ENCODE peak calls at places on chromosome 19, in seven cellular contexts. One of them, this sample, is unnamed. For H3K9me3, the result is how much of the 10 kb centered on the place peaks cover.

GRCh38 chr19:33171916-33172359 is 22.2 kb upstream of the LRP3 start:
- DNase-seq in IMR-90: peak
- DNase-seq in sigmoid colon: no peak
- DNase-seq in left ventricle myocardium inferior: no peak
- DNase-seq in uterus: no peak
- DNase-seq in endodermal cell: peak
- DNase-seq in astrocyte: peak
- DNase-seq in this sample: peak

GRCh38 chr19:10565028-10565566 is 713 bp downstream of the KRI1 start:
- DNase-seq in IMR-90: peak
- DNase-seq in sigmoid colon: peak
- DNase-seq in left ventricle myocardium inferior: no peak
- DNase-seq in uterus: no peak
- DNase-seq in endodermal cell: peak
- DNase-seq in astrocyte: no peak
- DNase-seq in this sample: no peak

GRCh38 chr19:10295305-10295846 is 5.6 kb downstream of the ICAM5 start:
- DNase-seq in IMR-90: no peak
- DNase-seq in sigmoid colon: no peak
- DNase-seq in left ventricle myocardium inferior: no peak
- DNase-seq in uterus: no peak
- DNase-seq in endodermal cell: peak
- DNase-seq in astrocyte: no peak
- DNase-seq in this sample: no peak

GRCh38 chr19:17370026-17370587 is 7.0 kb downstream of the PLVAP start:
- DNase-seq in IMR-90: peak
- DNase-seq in sigmoid colon: no peak
- DNase-seq in left ventricle myocardium inferior: no peak
- DNase-seq in uterus: no peak
- DNase-seq in endodermal cell: no peak
- DNase-seq in astrocyte: peak
- DNase-seq in this sample: no peak

GRCh38 chr19:13234518-13234917 is 84.3 kb downstream of the IER2 start:
- DNase-seq in IMR-90: no peak
- DNase-seq in sigmoid colon: no peak
- DNase-seq in left ventricle myocardium inferior: peak
- DNase-seq in uterus: peak
- DNase-seq in endodermal cell: peak
- DNase-seq in astrocyte: no peak
- DNase-seq in this sample: peak

GRCh38 chr19:28847468-28847867 is 365.5 kb downstream of the UQCRFS1 start:
- DNase-seq in IMR-90: peak
- DNase-seq in sigmoid colon: no peak
- DNase-seq in left ventricle myocardium inferior: no peak
- DNase-seq in uterus: no peak
- DNase-seq in endodermal cell: no peak
- DNase-seq in astrocyte: no peak
- DNase-seq in this sample: no peak

GRCh38 chr19:40621966-40622772 is 21.0 kb downstream of the LTBP4 start:
- DNase-seq in IMR-90: no peak
- DNase-seq in sigmoid colon: no peak
- DNase-seq in left ventricle myocardium inferior: no peak
- DNase-seq in uterus: no peak
- DNase-seq in endodermal cell: no peak
- DNase-seq in astrocyte: no peak
- DNase-seq in this sample: no peak

GRCh38 chr19:2461751-2462634 is 5.2 kb upstream of the LMNB2 start:
- DNase-seq in IMR-90: peak
- DNase-seq in sigmoid colon: no peak
- DNase-seq in left ventricle myocardium inferior: peak
- DNase-seq in uterus: no peak
- DNase-seq in endodermal cell: peak
- DNase-seq in astrocyte: peak
- DNase-seq in this sample: peak

GRCh38 chr19:2408247-2408646 is 19.1 kb downstream of the TIMM13 start:
- DNase-seq in IMR-90: no peak
- DNase-seq in sigmoid colon: no peak
- DNase-seq in left ventricle myocardium inferior: no peak
- DNase-seq in uterus: no peak
- DNase-seq in endodermal cell: no peak
- DNase-seq in astrocyte: no peak
- DNase-seq in this sample: no peak

GRCh38 chr19:16867211-16867610 is 21.6 kb upstream of the F2RL3 start:
- DNase-seq in IMR-90: no peak
- DNase-seq in sigmoid colon: no peak
- DNase-seq in left ventricle myocardium inferior: no peak
- DNase-seq in uterus: no peak
- DNase-seq in endodermal cell: no peak
- DNase-seq in astrocyte: no peak
- DNase-seq in this sample: no peak

GRCh38 chr19:34808566-34808965 is 35.6 kb upstream of the ZNF599 start:
- DNase-seq in IMR-90: peak
- DNase-seq in sigmoid colon: no peak
- DNase-seq in left ventricle myocardium inferior: no peak
- DNase-seq in uterus: no peak
- DNase-seq in endodermal cell: no peak
- DNase-seq in astrocyte: peak
- DNase-seq in this sample: no peak

GRCh38 chr19:30696514-30696913 is 324.3 kb downstream of the ZNF536 start:
- DNase-seq in IMR-90: peak
- DNase-seq in sigmoid colon: peak
- DNase-seq in left ventricle myocardium inferior: no peak
- DNase-seq in uterus: no peak
- DNase-seq in endodermal cell: peak
- DNase-seq in astrocyte: no peak
- DNase-seq in this sample: peak

GRCh38 chr19:36060430-36060829 is 5.7 kb downstream of the WDR62 start:
- DNase-seq in IMR-90: peak
- DNase-seq in sigmoid colon: no peak
- DNase-seq in left ventricle myocardium inferior: peak
- DNase-seq in uterus: peak
- DNase-seq in endodermal cell: peak
- DNase-seq in astrocyte: peak
- DNase-seq in this sample: no peak

GRCh38 chr19:10226376-10227214 is 4.5 kb downstream of the S1PR2 start:
- DNase-seq in IMR-90: peak
- DNase-seq in sigmoid colon: peak
- DNase-seq in left ventricle myocardium inferior: peak
- DNase-seq in uterus: peak
- DNase-seq in endodermal cell: no peak
- DNase-seq in astrocyte: peak
- DNase-seq in this sample: no peak

GRCh38 chr19:18074192-18074591 is 12.5 kb downstream of the IL12RB1 start:
- DNase-seq in IMR-90: no peak
- DNase-seq in sigmoid colon: no peak
- DNase-seq in left ventricle myocardium inferior: no peak
- DNase-seq in uterus: no peak
- DNase-seq in endodermal cell: peak
- DNase-seq in astrocyte: no peak
- DNase-seq in this sample: no peak

GRCh38 chr19:30236587-30236986 is 135.6 kb upstream of the ZNF536 start:
- DNase-seq in IMR-90: no peak
- DNase-seq in sigmoid colon: no peak
- DNase-seq in left ventricle myocardium inferior: no peak
- DNase-seq in uterus: no peak
- DNase-seq in endodermal cell: no peak
- DNase-seq in astrocyte: no peak
- DNase-seq in this sample: no peak

GRCh38 chr19:4737955-4738580 is 14.4 kb upstream of the DPP9 start:
- DNase-seq in IMR-90: no peak
- DNase-seq in sigmoid colon: no peak
- DNase-seq in left ventricle myocardium inferior: no peak
- DNase-seq in uterus: no peak
- DNase-seq in endodermal cell: no peak
- DNase-seq in astrocyte: no peak
- DNase-seq in this sample: no peak

GRCh38 chr19:35562336-35562735 is 1.1 kb downstream of the ATP4A start:
- DNase-seq in IMR-90: no peak
- DNase-seq in sigmoid colon: no peak
- DNase-seq in left ventricle myocardium inferior: no peak
- DNase-seq in uterus: no peak
- DNase-seq in endodermal cell: no peak
- DNase-seq in astrocyte: no peak
- DNase-seq in this sample: no peak

GRCh38 chr19:2888739-2889224 is 11.9 kb upstream of the ZNF57 start:
- DNase-seq in IMR-90: no peak
- DNase-seq in sigmoid colon: no peak
- DNase-seq in left ventricle myocardium inferior: no peak
- DNase-seq in uterus: no peak
- DNase-seq in endodermal cell: no peak
- DNase-seq in astrocyte: no peak
- DNase-seq in this sample: no peak

GRCh38 chr19:53868091-53868891 is 608 bp downstream of the MYADM start:
- DNase-seq in IMR-90: peak
- DNase-seq in sigmoid colon: peak
- DNase-seq in left ventricle myocardium inferior: peak
- DNase-seq in uterus: peak
- DNase-seq in endodermal cell: peak
- DNase-seq in astrocyte: no peak
- DNase-seq in this sample: peak

GRCh38 chr19:3895788-3896187 is 15.3 kb downstream of the ATCAY start:
- DNase-seq in IMR-90: no peak
- DNase-seq in sigmoid colon: no peak
- DNase-seq in left ventricle myocardium inferior: no peak
- DNase-seq in uterus: no peak
- DNase-seq in endodermal cell: no peak
- DNase-seq in astrocyte: no peak
- DNase-seq in this sample: no peak

GRCh38 chr19:17103177-17103576 is 27.6 kb downstream of the MYO9B start:
- DNase-seq in IMR-90: peak
- DNase-seq in sigmoid colon: no peak
- DNase-seq in left ventricle myocardium inferior: no peak
- DNase-seq in uterus: no peak
- DNase-seq in endodermal cell: peak
- DNase-seq in astrocyte: no peak
- DNase-seq in this sample: no peak

GRCh38 chr19:29524912-29525870 is 603 bp upstream of the VSTM2B start:
- DNase-seq in IMR-90: no peak
- DNase-seq in sigmoid colon: no peak
- DNase-seq in left ventricle myocardium inferior: peak
- DNase-seq in uterus: no peak
- DNase-seq in endodermal cell: peak
- DNase-seq in astrocyte: no peak
- DNase-seq in this sample: no peak

GRCh38 chr19:47112166-47112663 is 1.4 kb downstream of the ZC3H4 start:
- DNase-seq in IMR-90: peak
- DNase-seq in sigmoid colon: peak
- DNase-seq in left ventricle myocardium inferior: peak
- DNase-seq in uterus: peak
- DNase-seq in endodermal cell: peak
- DNase-seq in astrocyte: peak
- DNase-seq in this sample: peak

GRCh38 chr19:50203281-50204080 is at the start of gene MYH14:
- DNase-seq in IMR-90: no peak
- DNase-seq in sigmoid colon: peak
- DNase-seq in left ventricle myocardium inferior: peak
- DNase-seq in uterus: peak
- DNase-seq in endodermal cell: peak
- DNase-seq in astrocyte: no peak
- DNase-seq in this sample: no peak
- H3K4me3 ChIP-seq in IMR-90: no peak
- H3K4me3 ChIP-seq in sigmoid colon: peak
- H3K4me3 ChIP-seq in left ventricle myocardium inferior: peak
- H3K4me3 ChIP-seq in uterus: peak
- H3K4me3 ChIP-seq in endodermal cell: no peak
- H3K4me3 ChIP-seq in astrocyte: no peak
- H3K4me3 ChIP-seq in this sample: no peak

DNA sequence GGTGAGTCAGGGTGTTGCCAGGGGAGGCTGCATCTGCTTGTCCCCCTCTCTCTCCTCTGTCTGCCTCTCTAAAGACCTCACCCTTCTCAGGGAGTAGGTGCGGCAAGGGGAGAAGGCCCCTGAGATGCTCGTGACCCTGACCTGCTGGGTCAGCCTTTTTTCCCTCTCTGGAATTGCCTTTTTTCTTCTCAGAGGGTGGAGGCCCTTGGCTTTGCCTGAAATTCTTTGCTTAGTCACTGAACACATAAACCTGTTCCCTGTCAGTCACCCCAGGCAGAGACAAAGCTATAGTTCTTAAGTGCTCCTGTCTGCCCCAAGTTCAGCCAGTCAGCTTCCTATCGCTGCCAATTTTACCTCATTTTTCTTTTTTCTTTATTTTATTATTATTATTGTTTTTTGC is 35.2 kb upstream of the PEG3 start:
- DNase-seq in IMR-90: no peak
- DNase-seq in sigmoid colon: no peak
- DNase-seq in left ventricle myocardium inferior: no peak
- DNase-seq in uterus: no peak
- DNase-seq in endodermal cell: no peak
- DNase-seq in astrocyte: no peak
- DNase-seq in this sample: no peak
- H3K9me3 ChIP-seq in IMR-90: under half
- H3K9me3 ChIP-seq in sigmoid colon: under half
- H3K9me3 ChIP-seq in left ventricle myocardium inferior: under half
- H3K9me3 ChIP-seq in uterus: under half
- H3K9me3 ChIP-seq in endodermal cell: half or more
- H3K9me3 ChIP-seq in astrocyte: under half
- H3K9me3 ChIP-seq in this sample: under half

GRCh38 chr19:39372941-39373340 is 18.0 kb downstream of the PAF1 start:
- DNase-seq in IMR-90: peak
- DNase-seq in sigmoid colon: no peak
- DNase-seq in left ventricle myocardium inferior: no peak
- DNase-seq in uterus: no peak
- DNase-seq in endodermal cell: no peak
- DNase-seq in astrocyte: no peak
- DNase-seq in this sample: no peak
- H3K4me3 ChIP-seq in IMR-90: no peak
- H3K4me3 ChIP-seq in sigmoid colon: no peak
- H3K4me3 ChIP-seq in left ventricle myocardium inferior: peak
- H3K4me3 ChIP-seq in uterus: no peak
- H3K4me3 ChIP-seq in endodermal cell: no peak
- H3K4me3 ChIP-seq in astrocyte: no peak
- H3K4me3 ChIP-seq in this sample: no peak

DNA sequence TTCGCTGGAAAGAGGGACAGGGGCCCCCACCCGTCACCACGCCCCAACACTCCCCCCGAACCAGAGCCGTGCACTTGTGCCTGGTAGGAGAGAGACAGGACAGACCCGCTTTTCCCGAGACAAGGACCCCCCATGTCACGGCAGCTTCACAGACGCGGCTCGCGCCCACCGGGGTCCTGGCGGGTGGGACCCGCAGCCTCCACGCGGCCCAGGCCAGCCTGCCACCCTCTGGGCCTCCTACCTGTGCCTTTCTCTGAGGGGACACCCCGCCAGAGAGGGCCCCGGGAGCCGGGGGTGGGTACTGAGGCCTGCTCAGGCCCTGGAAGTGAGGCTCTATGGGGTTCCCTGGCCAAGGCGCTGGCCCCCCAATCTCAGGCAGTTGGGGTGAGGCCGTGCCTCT is 4.0 kb upstream of the MISP start:
- DNase-seq in IMR-90: no peak
- DNase-seq in sigmoid colon: no peak
- DNase-seq in left ventricle myocardium inferior: no peak
- DNase-seq in uterus: no peak
- DNase-seq in endodermal cell: no peak
- DNase-seq in astrocyte: no peak
- DNase-seq in this sample: no peak
- H3K9me3 ChIP-seq in IMR-90: under half
- H3K9me3 ChIP-seq in sigmoid colon: under half
- H3K9me3 ChIP-seq in left ventricle myocardium inferior: under half
- H3K9me3 ChIP-seq in uterus: under half
- H3K9me3 ChIP-seq in endodermal cell: under half
- H3K9me3 ChIP-seq in astrocyte: under half
- H3K9me3 ChIP-seq in this sample: under half

This sample was measured in SJSA1.